ENCODE peak calls at places on chromosomes 16 and 17, in five cellular contexts. B, J, P, N and Y are unnamed samples. For H3K4me1, the result is how much of the 10 kb centered on the place peaks cover.

GRCh38 chr16:67922740-67923139 is 8.9 kb downstream of the CTRL start:
- DNase-seq in B (peak), N (no peak), P (no peak), J (no peak), Y (no peak)

GRCh38 chr17:77959216-77959925 is 868 bp downstream of the TNRC6C start:
- DNase-seq in N (peak), P (no peak), B (peak), J (no peak), Y (no peak)

GRCh38 chr17:82384730-82385429 is 13.3 kb downstream of the UTS2R start:
- DNase-seq in J (peak), P (peak), N (no peak), B (peak), Y (no peak)

GRCh38 chr17:50697076-50697475 is 10.6 kb downstream of the ANKRD40 start:
- DNase-seq in B (no peak), P (no peak), J (no peak), N (no peak), Y (no peak)

GRCh38 chr16:68478526-68479249 is 30.4 kb upstream of the SMPD3 start:
- DNase-seq in P (no peak), J (no peak), N (no peak), B (no peak), Y (no peak)

GRCh38 chr17:43015579-43015978 is 6.6 kb downstream of the VAT1 start:
- DNase-seq in J (no peak), P (peak), B (peak), N (no peak), Y (peak)

GRCh38 chr17:50141750-50142119 is 8.7 kb downstream of the PPP1R9B start:
- DNase-seq in J (no peak), N (no peak), B (peak), P (no peak), Y (no peak)

GRCh38 chr17:79595471-79595870 is 15.4 kb downstream of the RBFOX3 start:
- DNase-seq in B (no peak), P (no peak), N (no peak), J (no peak), Y (no peak)

GRCh38 chr17:51217946-51218345 is 41.9 kb downstream of the MBTD1 start:
- DNase-seq in J (no peak), P (no peak), N (no peak), B (no peak), Y (no peak)

GRCh38 chr17:229130-229944 is 47.9 kb upstream of the DOC2B start:
- DNase-seq in N (peak), J (peak), P (peak), B (no peak), Y (no peak)

GRCh38 chr17:69326302-69327059 is 452 bp downstream of the ABCA5 start:
- DNase-seq in B (peak), P (no peak), N (peak), J (peak), Y (no peak)

GRCh38 chr16:22813946-22814325 is at the start of gene HS3ST2:
- DNase-seq in B (peak), N (peak), P (peak), J (no peak), Y (no peak)

GRCh38 chr16:61871837-61872777 is 164.1 kb downstream of the CDH8 start:
- DNase-seq in B (no peak), N (no peak), P (no peak), J (no peak), Y (no peak)

GRCh38 chr16:30896203-30896889 is at the start of gene CTF1:
- DNase-seq in P (peak), N (peak), B (peak), J (peak), Y (peak)

GRCh38 chr16:19443659-19444058 is 26.0 kb downstream of the TMC5 start:
- DNase-seq in P (no peak), B (no peak), J (no peak), N (no peak), Y (no peak)

GRCh38 chr16:53754938-53755910 is 51.3 kb downstream of the FTO start:
- DNase-seq in B (no peak), P (no peak), N (peak), J (no peak), Y (no peak)

GRCh38 chr16:15885560-15886001 is 2.8 kb downstream of the CEP20 start:
- DNase-seq in N (no peak), P (no peak), B (no peak), J (no peak), Y (no peak)

GRCh38 chr17:56028837-56029236 is 124.4 kb upstream of the ANKFN1 start:
- DNase-seq in B (no peak), J (no peak), P (no peak), N (no peak), Y (no peak)

GRCh38 chr17:33373209-33373608 is 80.1 kb upstream of the ASIC2 start:
- DNase-seq in P (no peak), J (no peak), B (no peak), N (no peak), Y (no peak)

GRCh38 chr17:49399995-49400394 is 14.7 kb downstream of the PHB1 start:
- DNase-seq in B (no peak), N (no peak), J (no peak), P (no peak), Y (no peak)

GRCh38 chr16:17389392-17389791 is 81.4 kb downstream of the XYLT1 start:
- DNase-seq in P (no peak), N (no peak), B (no peak), J (no peak), Y (no peak)

GRCh38 chr17:45868276-45868675 is 23.6 kb downstream of the SPPL2C start:
- DNase-seq in P (no peak), B (no peak), N (peak), J (no peak), Y (no peak)

GRCh38 chr16:65002265-65002664 is 119.6 kb downstream of the CDH11 start:
- DNase-seq in B (peak), N (peak), J (no peak), P (no peak), Y (no peak)

GRCh38 chr16:65572156-65572555 is 450.3 kb upstream of the CDH11 start:
- DNase-seq in N (peak), P (no peak), J (no peak), B (peak), Y (no peak)

GRCh38 chr16:67199011-67199807 is at the start of gene ELMO3:
- DNase-seq in N (no peak), J (no peak), P (no peak), B (peak), Y (no peak)

GRCh38 chr16:70730016-70730415 is 44.2 kb upstream of the MTSS2 start:
- DNase-seq in B (no peak), P (no peak), N (no peak), J (no peak), Y (no peak)
- H3K27ac ChIP-seq in B (no peak), P (peak), N (no peak), J (no peak), Y (no peak)

DNA sequence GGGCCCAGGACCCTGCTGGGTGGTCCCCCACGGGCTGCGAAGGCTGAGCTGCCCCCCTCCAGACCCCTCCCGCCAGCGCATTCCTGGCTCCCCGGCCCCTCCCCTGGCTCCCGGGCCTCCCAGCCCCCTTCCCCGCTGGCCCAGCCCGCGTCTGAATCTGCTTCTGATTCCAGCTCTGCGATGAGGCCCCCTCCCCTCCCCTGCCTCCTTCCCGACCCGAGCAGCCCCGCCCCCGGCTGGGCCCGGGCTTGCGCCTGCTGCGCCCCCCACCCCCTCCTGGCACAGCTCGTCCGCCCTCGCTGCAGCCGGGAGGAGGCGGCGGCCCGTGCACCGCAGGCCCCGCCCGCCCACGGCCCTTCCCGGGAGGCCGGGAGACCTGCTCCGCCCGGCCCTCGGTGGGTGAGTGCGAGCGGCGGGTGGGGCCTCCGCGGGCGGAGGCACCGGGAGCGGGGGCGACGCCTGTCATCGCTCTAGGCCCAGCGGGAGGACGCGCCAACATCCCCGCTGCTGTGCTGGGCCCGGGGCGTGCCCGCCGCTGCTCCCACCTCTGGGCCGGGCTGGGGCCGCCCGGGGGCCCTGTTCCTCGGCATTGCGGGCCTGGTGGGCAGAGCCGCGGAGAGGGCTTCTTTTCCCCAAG is at the start of gene NTN3:
- DNase-seq in P (no peak), J (no peak), N (no peak), B (peak), Y (no peak)
- H3K4me1 ChIP-seq in P (half or more), J (under half), N (under half), B (under half), Y (half or more)

GRCh38 chr17:72429066-72429638 is 308.3 kb downstream of the SOX9 start:
- DNase-seq in B (peak), P (no peak), N (no peak), J (no peak), Y (no peak)

GRCh38 chr17:72432881-72433280 is 312.1 kb downstream of the SOX9 start:
- DNase-seq in J (no peak), B (no peak), P (no peak), N (no peak), Y (no peak)

GRCh38 chr17:72432143-72432604 is 311.4 kb downstream of the SOX9 start:
- DNase-seq in J (no peak), N (no peak), P (no peak), B (no peak), Y (no peak)

GRCh38 chr17:72433797-72434196 is 313.0 kb downstream of the SOX9 start:
- DNase-seq in N (no peak), J (no peak), P (no peak), B (no peak), Y (no peak)

GRCh38 chr17:72430611-72431432 is 310.0 kb downstream of the SOX9 start:
- DNase-seq in J (no peak), N (peak), P (no peak), B (peak), Y (no peak)
- H3K4me3 ChIP-seq in J (no peak), N (no peak), P (no peak), B (no peak), Y (no peak)

GRCh38 chr17:75668489-75668888 is 1.4 kb downstream of the SAP30BP start:
- DNase-seq in P (no peak), J (no peak), N (no peak), B (no peak), Y (no peak)
- H3K27ac ChIP-seq in P (no peak), J (peak), N (no peak), B (peak), Y (no peak)

GRCh38 chr16:29806641-29807425 is 504 bp downstream of the MAZ start:
- DNase-seq in P (peak), B (peak), N (peak), J (no peak), Y (no peak)

GRCh38 chr16:29809031-29809747 is 2.8 kb upstream of the PRRT2 start:
- DNase-seq in J (peak), N (no peak), P (no peak), B (peak), Y (no peak)

GRCh38 chr16:29807426-29808218 is 1.3 kb downstream of the MAZ start:
- DNase-seq in P (peak), B (peak), J (peak), N (peak), Y (peak)

GRCh38 chr16:29809850-29810698 is 1.9 kb upstream of the PRRT2 start:
- DNase-seq in N (no peak), J (no peak), P (no peak), B (peak), Y (no peak)

DNA sequence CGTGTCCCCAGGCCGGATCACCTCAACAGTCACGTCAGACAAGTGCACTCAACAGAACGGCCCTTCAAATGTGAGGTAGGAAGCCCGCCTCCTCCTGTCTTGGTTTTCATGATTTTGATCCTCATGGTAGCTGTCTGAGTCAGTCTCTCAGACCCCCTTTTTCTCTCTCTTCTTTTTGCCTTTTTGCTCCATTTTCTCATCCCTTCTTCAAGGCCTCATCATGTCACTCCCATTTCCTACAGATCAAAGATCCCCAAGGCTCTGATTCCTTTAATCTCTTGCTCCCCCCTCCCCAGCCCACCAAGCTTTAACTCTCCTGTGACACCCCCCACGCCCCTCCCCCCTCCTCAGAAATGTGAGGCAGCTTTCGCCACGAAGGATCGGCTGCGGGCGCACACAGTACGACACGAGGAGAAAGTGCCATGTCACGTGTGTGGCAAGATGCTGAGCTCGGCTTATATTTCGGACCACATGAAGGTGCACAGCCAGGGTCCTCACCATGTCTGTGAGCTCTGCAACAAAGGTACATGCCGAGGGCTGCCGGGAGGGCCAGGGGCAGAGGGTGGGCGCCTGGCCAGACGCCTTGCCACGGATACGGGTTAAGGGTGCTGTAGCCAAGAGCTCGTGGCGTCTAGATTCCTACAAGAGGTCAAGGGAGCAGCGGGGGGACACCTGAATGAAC is 2.0 kb downstream of the MAZ start:
- DNase-seq in P (no peak), B (peak), N (no peak), J (peak), Y (no peak)
- H3K4me1 ChIP-seq in P (half or more), B (half or more), N (under half), J (under half), Y (half or more)

GRCh38 chr16:85205747-85206471 is 93.6 kb upstream of the CIBAR2 start:
- DNase-seq in N (peak), J (peak), B (peak), P (no peak), Y (peak)
- H3K4me3 ChIP-seq in N (no peak), J (no peak), B (no peak), P (peak), Y (peak)

GRCh38 chr17:47949951-47950350 is 7.7 kb downstream of the PRR15L start:
- DNase-seq in B (no peak), N (no peak), J (no peak), P (no peak), Y (no peak)
- H3K27ac ChIP-seq in B (peak), N (no peak), J (peak), P (peak), Y (peak)

DNA sequence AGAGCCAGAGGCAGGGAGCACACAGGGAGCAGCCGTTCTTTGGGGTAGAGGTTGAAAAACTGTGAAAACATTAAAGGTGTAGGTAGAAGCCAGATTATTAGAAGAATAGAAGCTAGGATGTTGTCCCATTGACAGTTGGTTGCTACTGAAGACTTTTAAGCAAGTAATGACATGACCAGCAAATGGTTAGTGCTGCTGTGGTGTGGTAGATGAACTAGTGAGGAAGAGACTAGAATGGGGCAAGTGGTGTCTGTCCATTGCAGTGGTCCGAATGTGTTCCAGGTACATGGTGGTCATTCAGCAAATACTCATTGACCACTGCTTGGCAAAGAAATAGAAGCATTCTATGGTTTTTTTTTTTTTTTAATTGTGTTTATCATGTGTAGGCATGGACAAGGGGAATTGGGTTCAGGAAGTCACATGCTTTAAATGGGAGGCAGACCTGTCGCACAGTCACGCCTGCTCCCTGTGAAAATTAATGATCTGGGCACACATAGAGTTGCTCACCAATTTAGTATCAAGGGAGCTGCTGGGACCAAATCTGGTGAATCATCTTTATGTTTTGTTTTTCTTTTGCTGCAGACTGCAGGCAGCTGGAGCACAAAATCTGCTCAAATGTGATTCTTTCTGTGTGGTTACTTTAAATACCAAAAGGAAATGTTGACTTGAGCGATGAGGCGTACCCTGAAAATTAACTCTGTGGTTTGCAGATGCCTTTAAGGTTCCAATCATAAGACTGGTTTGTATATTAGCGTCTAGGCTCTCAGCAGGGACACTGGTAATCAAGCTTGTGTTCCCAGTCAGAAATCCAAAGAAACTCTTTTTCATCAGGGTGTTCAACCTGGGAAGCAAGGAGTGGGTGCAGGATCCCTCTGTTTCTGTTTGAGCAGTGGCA is 30.7 kb downstream of the YPEL2 start:
- DNase-seq in B (no peak), J (no peak), P (no peak), N (peak), Y (no peak)
- H3K4me1 ChIP-seq in B (under half), J (under half), P (half or more), N (half or more), Y (under half)